ENCODE peak calls at places on chromosomes 7 and 10, in nine cellular contexts. E is IMR-90, N is ACHN, W is amniotic epithelial cell, M is ureter, G is T-cell, T is AG08396, Q is nucleus accumbens, X is kidney. D is an unnamed sample.

GRCh38 chr10:67288688-67289410 is 363.0 kb downstream of the LRRTM3 start:
- DNase-seq in E (no peak), N (no peak), W (no peak), M (no peak), G (no peak), T (no peak), Q (no peak), X (no peak), D (no peak)

GRCh38 chr7:155907450-155908177 is 95.4 kb upstream of the SHH start:
- DNase-seq in E (no peak), N (no peak), W (no peak), M (no peak), G (no peak), T (no peak), Q (no peak), X (peak; percentile 55), D (peak; percentile 6)

GRCh38 chr10:11625019-11625735 is 13.7 kb upstream of the USP6NL start:
- DNase-seq in E (no peak), N (no peak), W (no peak), M (no peak), G (no peak), T (no peak), Q (no peak), X (no peak), D (no peak)

GRCh38 chr7:55965805-55966421 is 1.5 kb downstream of the NIPSNAP2 start:
- DNase-seq in E (peak; percentile 31), N (no peak), W (peak; percentile 66), M (no peak), G (no peak), T (no peak), Q (no peak), X (no peak), D (peak; percentile 50)

GRCh38 chr10:61565819-61566560 is 96.7 kb upstream of the CABCOCO1 start:
- DNase-seq in E (no peak), N (no peak), W (no peak), M (no peak), G (no peak), T (no peak), Q (no peak), X (no peak), D (no peak)

GRCh38 chr7:96713037-96713436 is 3.4 kb upstream of the SEM1 start:
- DNase-seq in E (no peak), N (peak; percentile 16), W (no peak), M (no peak), G (no peak), T (no peak), Q (no peak), X (no peak), D (no peak)

GRCh38 chr10:130243015-130243414 is 106.8 kb downstream of the GLRX3 start:
- DNase-seq in E (no peak), N (no peak), W (no peak), M (peak; percentile 4), G (no peak), T (no peak), Q (no peak), X (no peak), D (no peak)

GRCh38 chr10:10482613-10483012 is 535.1 kb upstream of the CELF2 start:
- DNase-seq in E (no peak), N (no peak), W (no peak), M (no peak), G (no peak), T (no peak), Q (no peak), X (no peak), D (no peak)